ENCODE peak calls at places on chromosomes 12 and 14, in four cellular contexts. One of them, this sample, is unnamed. For H3K4me1, the result is how much of the 10 kb centered on the place peaks cover.

GRCh38 chr14:64421166-64421565 is 33.0 kb downstream of the MTHFD1 start:
- DNase-seq in tibial nerve: no peak
- DNase-seq in endothelial cell of umbilical vein: no peak
- DNase-seq in CD8-positive, alpha-beta T cell: no peak
- DNase-seq in this sample: no peak

GRCh38 chr12:116959845-116960514 is 49.2 kb downstream of the FBXW8 start:
- DNase-seq in CD8-positive, alpha-beta T cell: no peak
- DNase-seq in tibial nerve: no peak
- DNase-seq in endothelial cell of umbilical vein: no peak
- DNase-seq in this sample: no peak

GRCh38 chr12:122411537-122411936 is 10.9 kb downstream of the CLIP1 start:
- DNase-seq in CD8-positive, alpha-beta T cell: no peak
- DNase-seq in tibial nerve: no peak
- DNase-seq in endothelial cell of umbilical vein: no peak
- DNase-seq in this sample: no peak

GRCh38 chr14:74251546-74252030 is 12.3 kb downstream of the VSX2 start:
- DNase-seq in endothelial cell of umbilical vein: peak
- DNase-seq in CD8-positive, alpha-beta T cell: peak
- DNase-seq in tibial nerve: peak
- DNase-seq in this sample: peak

GRCh38 chr12:119990382-119990874 is 1.4 kb downstream of the BICDL1 start:
- DNase-seq in tibial nerve: no peak
- DNase-seq in endothelial cell of umbilical vein: no peak
- DNase-seq in CD8-positive, alpha-beta T cell: no peak
- DNase-seq in this sample: no peak

GRCh38 chr14:105917933-105918436 is 391.6 kb downstream of the TMEM121 start:
- DNase-seq in tibial nerve: no peak
- DNase-seq in CD8-positive, alpha-beta T cell: no peak
- DNase-seq in endothelial cell of umbilical vein: no peak
- DNase-seq in this sample: no peak

GRCh38 chr12:6070472-6071257 is 53.8 kb downstream of the VWF start:
- DNase-seq in tibial nerve: no peak
- DNase-seq in CD8-positive, alpha-beta T cell: no peak
- DNase-seq in endothelial cell of umbilical vein: no peak
- DNase-seq in this sample: no peak

GRCh38 chr14:91149462-91149861 is 35.6 kb downstream of the DGLUCY start:
- DNase-seq in endothelial cell of umbilical vein: peak
- DNase-seq in tibial nerve: peak
- DNase-seq in CD8-positive, alpha-beta T cell: no peak
- DNase-seq in this sample: peak

GRCh38 chr12:8035440-8036010 is 3.0 kb downstream of the FOXJ2 start:
- DNase-seq in tibial nerve: no peak
- DNase-seq in CD8-positive, alpha-beta T cell: no peak
- DNase-seq in endothelial cell of umbilical vein: no peak
- DNase-seq in this sample: no peak

GRCh38 chr12:89706551-89707348 is 1.9 kb downstream of the ATP2B1 start:
- DNase-seq in endothelial cell of umbilical vein: peak
- DNase-seq in CD8-positive, alpha-beta T cell: no peak
- DNase-seq in tibial nerve: peak
- DNase-seq in this sample: peak

GRCh38 chr14:80522936-80523335 is 311.6 kb upstream of the DIO2 start:
- DNase-seq in CD8-positive, alpha-beta T cell: no peak
- DNase-seq in endothelial cell of umbilical vein: peak
- DNase-seq in tibial nerve: no peak
- DNase-seq in this sample: no peak

GRCh38 chr12:57118711-57119271 is 7.6 kb upstream of the STAT6 start:
- DNase-seq in endothelial cell of umbilical vein: no peak
- DNase-seq in CD8-positive, alpha-beta T cell: no peak
- DNase-seq in tibial nerve: no peak
- DNase-seq in this sample: peak

GRCh38 chr14:94677747-94678146 is 65.6 kb downstream of the SERPINA3 start:
- DNase-seq in endothelial cell of umbilical vein: no peak
- DNase-seq in CD8-positive, alpha-beta T cell: no peak
- DNase-seq in tibial nerve: no peak
- DNase-seq in this sample: no peak

GRCh38 chr12:94204647-94205247 is 56.4 kb downstream of the PLXNC1 start:
- DNase-seq in endothelial cell of umbilical vein: no peak
- DNase-seq in CD8-positive, alpha-beta T cell: no peak
- DNase-seq in tibial nerve: no peak
- DNase-seq in this sample: no peak

GRCh38 chr12:11545438-11546330 is 103.8 kb upstream of the ETV6 start:
- DNase-seq in CD8-positive, alpha-beta T cell: peak
- DNase-seq in tibial nerve: no peak
- DNase-seq in endothelial cell of umbilical vein: peak
- DNase-seq in this sample: no peak

GRCh38 chr14:90444077-90444696 is 47.4 kb downstream of the CALM1 start:
- DNase-seq in tibial nerve: no peak
- DNase-seq in CD8-positive, alpha-beta T cell: no peak
- DNase-seq in endothelial cell of umbilical vein: peak
- DNase-seq in this sample: no peak

GRCh38 chr12:77535734-77536133 is 295.0 kb upstream of the NAV3 start:
- DNase-seq in endothelial cell of umbilical vein: no peak
- DNase-seq in tibial nerve: no peak
- DNase-seq in CD8-positive, alpha-beta T cell: no peak
- DNase-seq in this sample: no peak

GRCh38 chr12:9925746-9926393 is 6.3 kb downstream of the CLEC2A start:
- DNase-seq in CD8-positive, alpha-beta T cell: peak
- DNase-seq in tibial nerve: no peak
- DNase-seq in endothelial cell of umbilical vein: peak
- DNase-seq in this sample: no peak

GRCh38 chr14:71451501-71451900 is 480.7 kb upstream of the RGS6 start:
- DNase-seq in CD8-positive, alpha-beta T cell: no peak
- DNase-seq in tibial nerve: no peak
- DNase-seq in endothelial cell of umbilical vein: no peak
- DNase-seq in this sample: no peak

GRCh38 chr14:22521449-22522239 is 67.4 kb downstream of the DAD1 start:
- DNase-seq in endothelial cell of umbilical vein: no peak
- DNase-seq in CD8-positive, alpha-beta T cell: no peak
- DNase-seq in tibial nerve: no peak
- DNase-seq in this sample: peak

GRCh38 chr12:58458093-58458492 is 462.2 kb downstream of the LRIG3 start:
- DNase-seq in CD8-positive, alpha-beta T cell: no peak
- DNase-seq in tibial nerve: no peak
- DNase-seq in endothelial cell of umbilical vein: no peak
- DNase-seq in this sample: no peak

GRCh38 chr14:51293149-51293925 is 53.3 kb downstream of the TMX1 start:
- DNase-seq in endothelial cell of umbilical vein: peak
- DNase-seq in CD8-positive, alpha-beta T cell: no peak
- DNase-seq in tibial nerve: peak
- DNase-seq in this sample: peak

GRCh38 chr12:104372048-104372720 is 68.6 kb downstream of the EID3 start:
- DNase-seq in endothelial cell of umbilical vein: no peak
- DNase-seq in CD8-positive, alpha-beta T cell: peak
- DNase-seq in tibial nerve: no peak
- DNase-seq in this sample: no peak

GRCh38 chr14:94685166-94685581 is 73.0 kb downstream of the SERPINA3 start:
- DNase-seq in endothelial cell of umbilical vein: no peak
- DNase-seq in CD8-positive, alpha-beta T cell: no peak
- DNase-seq in tibial nerve: no peak
- DNase-seq in this sample: no peak

GRCh38 chr12:40312982-40313576 is 88.3 kb downstream of the LRRK2 start:
- DNase-seq in CD8-positive, alpha-beta T cell: no peak
- DNase-seq in tibial nerve: no peak
- DNase-seq in endothelial cell of umbilical vein: peak
- DNase-seq in this sample: no peak

GRCh38 chr12:131617179-131617578 is 93.7 kb upstream of the SFSWAP start:
- DNase-seq in tibial nerve: no peak
- DNase-seq in CD8-positive, alpha-beta T cell: no peak
- DNase-seq in endothelial cell of umbilical vein: no peak
- DNase-seq in this sample: no peak

GRCh38 chr14:75340921-75341320 is 62.3 kb downstream of the FOS start:
- DNase-seq in CD8-positive, alpha-beta T cell: no peak
- DNase-seq in tibial nerve: peak
- DNase-seq in endothelial cell of umbilical vein: peak
- DNase-seq in this sample: peak

GRCh38 chr14:75344396-75344795 is 65.8 kb downstream of the FOS start:
- DNase-seq in tibial nerve: no peak
- DNase-seq in CD8-positive, alpha-beta T cell: no peak
- DNase-seq in endothelial cell of umbilical vein: no peak
- DNase-seq in this sample: no peak

GRCh38 chr14:75343914-75344313 is 65.3 kb downstream of the FOS start:
- DNase-seq in CD8-positive, alpha-beta T cell: no peak
- DNase-seq in endothelial cell of umbilical vein: no peak
- DNase-seq in tibial nerve: no peak
- DNase-seq in this sample: no peak

GRCh38 chr14:75341639-75342038 is 63.0 kb downstream of the FOS start:
- DNase-seq in CD8-positive, alpha-beta T cell: no peak
- DNase-seq in endothelial cell of umbilical vein: no peak
- DNase-seq in tibial nerve: no peak
- DNase-seq in this sample: no peak

DNA sequence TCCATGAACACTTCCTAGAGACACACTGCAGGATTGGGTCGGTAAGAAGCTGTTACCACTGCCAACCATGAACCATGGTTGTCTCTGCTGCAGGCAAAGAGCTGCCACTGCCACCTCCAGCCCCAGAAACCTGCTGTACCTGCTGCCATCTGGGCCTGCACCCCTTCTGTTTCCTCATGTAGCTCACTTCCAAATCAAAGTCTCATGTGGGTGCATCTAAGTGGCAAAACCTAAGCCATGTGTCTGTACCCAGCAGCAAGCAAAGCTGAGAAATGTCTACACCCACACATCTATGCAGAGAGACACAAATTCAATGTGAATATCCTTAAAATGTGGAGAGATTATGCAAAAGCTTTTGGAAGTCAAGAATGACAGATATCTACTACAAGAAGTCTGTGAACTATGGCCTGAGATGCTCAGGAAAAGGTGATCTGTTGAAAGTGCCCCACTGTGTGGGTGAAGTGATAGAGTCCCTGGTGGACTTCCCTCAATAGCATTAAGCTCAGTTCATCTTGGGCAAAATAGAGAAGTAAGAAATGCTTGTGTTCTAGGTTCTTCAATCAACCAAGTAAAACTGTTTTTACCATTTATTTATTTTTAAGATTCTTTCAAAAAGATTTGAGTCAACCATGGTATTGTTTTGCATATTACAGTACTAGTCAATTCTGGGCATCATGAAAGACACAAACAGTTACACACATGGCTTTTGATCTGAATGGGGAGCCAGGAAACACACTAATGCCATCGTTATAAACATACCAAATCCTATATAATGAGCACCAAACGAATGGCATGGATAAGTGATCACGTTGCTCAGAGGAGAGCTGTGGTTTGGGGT is 64.4 kb downstream of the FOS start:
- DNase-seq in tibial nerve: no peak
- DNase-seq in endothelial cell of umbilical vein: no peak
- DNase-seq in CD8-positive, alpha-beta T cell: no peak
- DNase-seq in this sample: no peak
- H3K4me1 ChIP-seq in tibial nerve: under half
- H3K4me1 ChIP-seq in endothelial cell of umbilical vein: under half
- H3K4me1 ChIP-seq in CD8-positive, alpha-beta T cell: under half
- H3K4me1 ChIP-seq in this sample: under half

DNA sequence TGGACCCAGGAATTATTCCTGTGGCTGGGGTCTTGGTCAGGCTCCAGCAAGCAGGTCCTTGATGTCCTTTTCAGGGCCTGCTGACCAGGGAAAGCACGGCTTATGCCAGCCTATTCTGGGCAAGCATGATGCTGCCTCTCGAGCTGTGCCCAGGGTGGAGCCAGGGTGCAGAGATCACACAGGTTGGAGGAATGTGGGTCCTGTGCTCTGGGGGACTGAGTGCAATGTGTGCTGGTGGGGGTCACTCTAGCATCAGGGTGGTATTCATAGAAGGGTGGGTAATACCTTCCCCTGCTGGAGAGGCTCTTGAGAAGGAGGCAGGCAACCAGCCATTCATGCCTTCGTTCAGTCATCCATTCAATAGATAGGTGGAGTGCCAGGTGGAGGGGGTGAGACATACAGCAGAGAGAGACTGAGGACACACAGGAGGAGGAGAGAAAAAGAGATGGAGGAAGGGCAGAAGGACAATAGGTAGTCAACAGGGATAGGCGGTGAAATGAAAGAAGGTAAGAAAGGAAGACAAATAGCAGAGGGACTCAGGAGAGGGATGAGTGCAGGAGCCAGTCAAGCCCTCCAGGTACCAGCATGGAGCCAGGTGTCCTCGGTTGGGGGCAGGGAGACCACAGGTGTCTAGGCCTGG is 5.1 kb upstream of the ZNF385A start:
- DNase-seq in endothelial cell of umbilical vein: no peak
- DNase-seq in tibial nerve: no peak
- DNase-seq in CD8-positive, alpha-beta T cell: no peak
- DNase-seq in this sample: no peak
- H3K4me1 ChIP-seq in endothelial cell of umbilical vein: under half
- H3K4me1 ChIP-seq in tibial nerve: under half
- H3K4me1 ChIP-seq in CD8-positive, alpha-beta T cell: under half
- H3K4me1 ChIP-seq in this sample: under half

DNA sequence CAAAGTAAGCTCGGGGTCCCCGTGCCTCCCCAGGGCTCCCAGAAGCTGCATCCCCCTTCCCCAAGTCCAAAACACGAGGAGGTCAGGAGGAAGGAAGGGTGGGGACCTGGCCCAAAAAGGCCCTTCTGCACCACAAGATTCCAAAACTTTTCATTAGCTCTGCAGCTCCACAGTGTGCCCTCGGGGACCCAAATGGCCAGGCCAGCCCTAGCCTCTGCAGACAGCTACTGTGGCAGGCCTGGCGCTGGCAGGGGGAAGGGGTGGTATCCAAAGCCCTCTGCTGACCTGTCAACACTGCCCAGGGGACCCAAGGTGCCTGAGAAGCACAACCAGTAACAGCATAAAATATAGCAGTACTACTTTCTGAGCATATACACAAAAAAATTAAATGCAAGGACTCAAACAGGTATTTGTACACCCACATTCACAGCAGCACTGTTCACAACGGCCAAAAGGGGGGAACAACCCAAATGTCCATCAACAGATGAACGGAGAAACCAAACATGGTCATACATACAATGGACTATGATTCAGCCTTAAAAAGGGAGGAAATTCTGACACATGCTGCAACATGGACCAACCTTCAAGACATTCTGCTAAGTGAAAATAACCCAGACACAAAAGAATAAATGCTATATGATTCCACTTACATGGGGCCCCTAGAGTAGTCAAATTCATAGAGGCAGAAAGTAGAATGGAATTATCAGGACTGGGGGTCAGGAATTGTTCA is 29.7 kb downstream of the ACTN1 start:
- DNase-seq in endothelial cell of umbilical vein: peak
- DNase-seq in tibial nerve: no peak
- DNase-seq in CD8-positive, alpha-beta T cell: no peak
- DNase-seq in this sample: no peak
- H3K4me1 ChIP-seq in endothelial cell of umbilical vein: half or more
- H3K4me1 ChIP-seq in tibial nerve: under half
- H3K4me1 ChIP-seq in CD8-positive, alpha-beta T cell: half or more
- H3K4me1 ChIP-seq in this sample: under half

GRCh38 chr14:68589447-68590232 is 203.2 kb downstream of the ZFP36L1 start:
- DNase-seq in tibial nerve: peak
- DNase-seq in CD8-positive, alpha-beta T cell: no peak
- DNase-seq in endothelial cell of umbilical vein: no peak
- DNase-seq in this sample: no peak

GRCh38 chr14:68592948-68593347 is 199.9 kb downstream of the ZFP36L1 start:
- DNase-seq in endothelial cell of umbilical vein: no peak
- DNase-seq in CD8-positive, alpha-beta T cell: no peak
- DNase-seq in tibial nerve: no peak
- DNase-seq in this sample: no peak

GRCh38 chr14:68590233-68590535 is 202.7 kb downstream of the ZFP36L1 start:
- DNase-seq in tibial nerve: no peak
- DNase-seq in endothelial cell of umbilical vein: no peak
- DNase-seq in CD8-positive, alpha-beta T cell: no peak
- DNase-seq in this sample: no peak

GRCh38 chr14:68593806-68594536 is 198.9 kb downstream of the ZFP36L1 start:
- DNase-seq in CD8-positive, alpha-beta T cell: no peak
- DNase-seq in tibial nerve: no peak
- DNase-seq in endothelial cell of umbilical vein: no peak
- DNase-seq in this sample: no peak

GRCh38 chr14:68591786-68592185 is 201.1 kb downstream of the ZFP36L1 start:
- DNase-seq in endothelial cell of umbilical vein: no peak
- DNase-seq in tibial nerve: no peak
- DNase-seq in CD8-positive, alpha-beta T cell: no peak
- DNase-seq in this sample: no peak
- H3K4me1 ChIP-seq in endothelial cell of umbilical vein: under half
- H3K4me1 ChIP-seq in tibial nerve: under half
- H3K4me1 ChIP-seq in CD8-positive, alpha-beta T cell: under half
- H3K4me1 ChIP-seq in this sample: under half

This sample was measured in colonic mucosa.